ENCODE peak calls at places on chromosome 9, in eight cellular contexts. One of them, this sample, is unnamed.

GRCh38 chr9:88092699-88093359 is 45.4 kb downstream of the SPATA31C2 start:
- DNase-seq in endothelial cell of umbilical vein: no peak
- DNase-seq in GM12892: no peak
- DNase-seq in ovary: peak
- DNase-seq in right lobe of liver: peak
- DNase-seq in tibial nerve: no peak
- DNase-seq in A549: no peak
- DNase-seq in gastrocnemius medialis: no peak
- DNase-seq in this sample: no peak

GRCh38 chr9:117545846-117546245 is 131.0 kb upstream of the ASTN2 start:
- DNase-seq in endothelial cell of umbilical vein: no peak
- DNase-seq in GM12892: no peak
- DNase-seq in ovary: no peak
- DNase-seq in right lobe of liver: no peak
- DNase-seq in tibial nerve: no peak
- DNase-seq in A549: no peak
- DNase-seq in gastrocnemius medialis: no peak
- DNase-seq in this sample: no peak

GRCh38 chr9:36738318-36738975 is 165.8 kb downstream of the MELK start:
- DNase-seq in endothelial cell of umbilical vein: no peak
- DNase-seq in GM12892: no peak
- DNase-seq in ovary: no peak
- DNase-seq in right lobe of liver: no peak
- DNase-seq in tibial nerve: no peak
- DNase-seq in A549: peak
- DNase-seq in gastrocnemius medialis: no peak
- DNase-seq in this sample: peak

GRCh38 chr9:129552064-129552463 is 68.8 kb downstream of the C9orf50 start:
- DNase-seq in endothelial cell of umbilical vein: no peak
- DNase-seq in GM12892: no peak
- DNase-seq in ovary: peak
- DNase-seq in right lobe of liver: no peak
- DNase-seq in tibial nerve: no peak
- DNase-seq in A549: no peak
- DNase-seq in gastrocnemius medialis: no peak
- DNase-seq in this sample: no peak

GRCh38 chr9:88355166-88355565 is 33.1 kb upstream of the SPIN1 start:
- DNase-seq in endothelial cell of umbilical vein: no peak
- DNase-seq in GM12892: no peak
- DNase-seq in ovary: no peak
- DNase-seq in right lobe of liver: no peak
- DNase-seq in tibial nerve: no peak
- DNase-seq in A549: no peak
- DNase-seq in gastrocnemius medialis: no peak
- DNase-seq in this sample: no peak

GRCh38 chr9:76873056-76873792 is 32.7 kb downstream of the PRUNE2 start:
- DNase-seq in endothelial cell of umbilical vein: no peak
- DNase-seq in GM12892: no peak
- DNase-seq in ovary: no peak
- DNase-seq in right lobe of liver: no peak
- DNase-seq in tibial nerve: peak
- DNase-seq in A549: no peak
- DNase-seq in gastrocnemius medialis: no peak
- DNase-seq in this sample: no peak

GRCh38 chr9:15299374-15299939 is 7.6 kb downstream of the TTC39B start:
- DNase-seq in endothelial cell of umbilical vein: no peak
- DNase-seq in GM12892: no peak
- DNase-seq in ovary: no peak
- DNase-seq in right lobe of liver: no peak
- DNase-seq in tibial nerve: no peak
- DNase-seq in A549: no peak
- DNase-seq in gastrocnemius medialis: no peak
- DNase-seq in this sample: no peak

GRCh38 chr9:135563858-135564257 is 2.3 kb downstream of the PAEP start:
- DNase-seq in endothelial cell of umbilical vein: no peak
- DNase-seq in GM12892: no peak
- DNase-seq in ovary: no peak
- DNase-seq in right lobe of liver: no peak
- DNase-seq in tibial nerve: no peak
- DNase-seq in A549: no peak
- DNase-seq in gastrocnemius medialis: no peak
- DNase-seq in this sample: no peak

GRCh38 chr9:73896061-73896460 is 601.1 kb upstream of the RORB start:
- DNase-seq in endothelial cell of umbilical vein: no peak
- DNase-seq in GM12892: no peak
- DNase-seq in ovary: no peak
- DNase-seq in right lobe of liver: no peak
- DNase-seq in tibial nerve: no peak
- DNase-seq in A549: no peak
- DNase-seq in gastrocnemius medialis: no peak
- DNase-seq in this sample: no peak

GRCh38 chr9:32350682-32351081 is 33.8 kb upstream of the ACO1 start:
- DNase-seq in endothelial cell of umbilical vein: peak
- DNase-seq in GM12892: no peak
- DNase-seq in ovary: no peak
- DNase-seq in right lobe of liver: no peak
- DNase-seq in tibial nerve: no peak
- DNase-seq in A549: peak
- DNase-seq in gastrocnemius medialis: no peak
- DNase-seq in this sample: no peak

DNA sequence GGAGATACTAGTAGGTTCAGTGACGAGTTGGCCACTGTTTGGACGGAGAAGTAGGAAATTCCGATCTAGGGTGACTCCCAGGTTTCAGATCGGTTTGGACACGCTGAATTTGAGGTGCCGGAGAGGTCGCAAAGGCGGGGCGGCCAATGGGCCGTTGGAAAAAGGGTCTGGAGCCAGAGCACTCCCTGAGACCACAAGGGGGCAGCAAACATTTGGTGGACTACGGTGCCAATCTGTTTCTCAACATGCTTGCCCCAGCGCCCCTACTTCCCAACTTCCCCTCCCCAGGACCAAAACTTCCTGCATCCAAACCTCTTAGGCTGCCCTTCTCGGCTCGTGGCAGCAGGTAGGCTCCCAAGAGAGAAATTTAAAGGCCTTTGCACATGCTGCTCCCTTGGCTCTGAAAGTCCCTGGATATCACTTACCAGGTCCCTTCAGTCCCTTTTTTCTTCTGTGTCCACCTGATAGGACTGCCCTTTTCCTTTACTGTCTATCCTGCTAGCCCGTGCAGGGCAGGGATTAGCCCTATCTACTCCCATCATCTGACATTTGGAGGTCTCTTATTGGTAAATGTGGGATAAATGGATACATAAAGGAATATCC is 992 bp upstream of the RPP25L start:
- DNase-seq in endothelial cell of umbilical vein: peak
- DNase-seq in GM12892: no peak
- DNase-seq in ovary: peak
- DNase-seq in right lobe of liver: peak
- DNase-seq in tibial nerve: peak
- DNase-seq in A549: peak
- DNase-seq in gastrocnemius medialis: peak
- DNase-seq in this sample: no peak
- TF ChIP-seq POLR2A in endothelial cell of umbilical vein: no peak
- TF ChIP-seq POLR2A in GM12892: no peak
- TF ChIP-seq POLR2A in ovary: no peak
- TF ChIP-seq POLR2A in right lobe of liver: no peak
- TF ChIP-seq POLR2A in tibial nerve: no peak
- TF ChIP-seq POLR2A in A549: no peak
- TF ChIP-seq POLR2A in gastrocnemius medialis: no peak
- TF ChIP-seq POLR2A in this sample: no peak

GRCh38 chr9:71896762-71897161 is 14.2 kb downstream of the ABHD17B start:
- DNase-seq in endothelial cell of umbilical vein: no peak
- DNase-seq in GM12892: no peak
- DNase-seq in ovary: no peak
- DNase-seq in right lobe of liver: no peak
- DNase-seq in tibial nerve: no peak
- DNase-seq in A549: no peak
- DNase-seq in gastrocnemius medialis: no peak
- DNase-seq in this sample: no peak
- TF ChIP-seq POLR2A in endothelial cell of umbilical vein: no peak
- TF ChIP-seq POLR2A in GM12892: no peak
- TF ChIP-seq POLR2A in ovary: no peak
- TF ChIP-seq POLR2A in right lobe of liver: no peak
- TF ChIP-seq POLR2A in tibial nerve: no peak
- TF ChIP-seq POLR2A in A549: no peak
- TF ChIP-seq POLR2A in gastrocnemius medialis: no peak
- TF ChIP-seq POLR2A in this sample: no peak

DNA sequence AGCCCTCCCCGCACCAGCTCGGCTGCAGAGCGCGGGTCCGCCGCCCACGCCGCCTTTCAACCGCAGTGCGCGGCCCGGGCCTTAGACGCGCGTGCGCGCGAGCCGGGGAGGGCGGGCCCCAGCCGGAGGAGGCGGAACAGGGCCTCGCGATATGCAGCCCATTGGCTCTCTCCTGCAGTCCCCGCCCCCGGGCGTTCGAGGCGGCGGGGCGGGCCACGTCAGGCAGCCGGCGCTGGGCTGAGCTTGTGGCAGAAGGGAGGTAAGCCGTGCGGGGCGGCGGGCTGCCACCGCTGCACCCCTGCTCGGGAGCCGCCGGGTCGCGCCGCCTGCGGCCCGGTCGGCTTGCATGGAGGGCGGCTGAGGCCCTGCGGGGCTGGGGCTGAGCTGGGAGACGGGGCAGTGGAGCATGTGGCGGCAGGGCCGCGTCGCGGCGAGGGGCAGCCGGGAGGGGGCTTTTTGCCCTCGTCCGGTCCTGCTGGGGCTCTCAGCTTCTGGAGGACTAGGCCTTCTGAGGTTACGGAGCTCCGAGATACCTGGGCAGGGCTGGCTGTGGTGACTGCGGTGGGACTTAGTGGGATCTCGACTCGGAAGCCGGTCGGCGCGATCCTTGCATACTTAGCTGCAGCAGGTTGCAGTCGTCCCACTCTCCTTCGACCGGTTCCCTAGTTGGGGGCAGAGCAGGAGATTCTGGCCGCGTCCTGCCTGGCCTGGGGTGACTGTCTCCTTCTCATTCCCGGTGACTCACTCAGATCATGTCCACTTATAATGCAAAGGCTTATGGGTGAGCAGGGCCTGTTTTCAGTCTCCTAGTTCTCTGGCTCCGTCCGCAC is at the start of gene FOCAD:
- DNase-seq in endothelial cell of umbilical vein: peak
- DNase-seq in GM12892: peak
- DNase-seq in ovary: peak
- DNase-seq in right lobe of liver: peak
- DNase-seq in tibial nerve: peak
- DNase-seq in A549: peak
- DNase-seq in gastrocnemius medialis: peak
- DNase-seq in this sample: peak
- TF ChIP-seq POLR2A in endothelial cell of umbilical vein: peak
- TF ChIP-seq POLR2A in GM12892: peak
- TF ChIP-seq POLR2A in ovary: peak
- TF ChIP-seq POLR2A in right lobe of liver: peak
- TF ChIP-seq POLR2A in tibial nerve: peak
- TF ChIP-seq POLR2A in A549: peak
- TF ChIP-seq POLR2A in gastrocnemius medialis: peak
- TF ChIP-seq POLR2A in this sample: peak

DNA sequence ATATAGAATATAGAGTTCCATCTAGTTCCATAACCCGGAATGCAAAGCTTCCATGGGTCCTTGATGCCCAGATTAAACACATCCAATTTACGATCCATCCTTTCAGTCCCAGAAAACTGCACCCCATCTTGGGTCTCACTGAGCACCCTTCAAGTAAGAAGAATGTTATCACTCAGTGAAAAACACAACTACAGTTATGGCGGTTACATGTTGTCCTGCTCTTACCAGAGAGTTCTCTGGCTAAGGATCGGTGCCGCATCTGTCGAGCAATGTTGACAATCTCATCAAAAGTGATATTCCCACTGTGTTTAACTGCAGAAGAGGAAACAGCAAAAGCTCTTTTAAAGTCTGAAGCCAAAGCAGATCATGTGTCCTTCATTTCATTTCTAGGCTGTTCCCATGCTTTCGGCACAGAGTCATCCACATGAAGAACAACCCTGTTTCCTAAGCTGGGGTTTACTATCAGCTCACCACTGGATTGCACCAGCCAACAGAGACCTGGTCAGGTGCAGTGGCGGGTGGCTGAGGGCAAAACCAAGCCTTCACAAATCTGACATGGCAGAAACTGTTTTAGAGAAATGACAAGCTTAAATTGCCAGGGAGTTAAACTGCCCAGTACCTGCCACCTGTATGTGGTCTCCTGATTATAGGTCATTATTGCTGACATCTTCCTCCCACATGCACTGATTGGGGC is 2.9 kb downstream of the RPL12 start:
- DNase-seq in endothelial cell of umbilical vein: no peak
- DNase-seq in GM12892: no peak
- DNase-seq in ovary: no peak
- DNase-seq in right lobe of liver: no peak
- DNase-seq in tibial nerve: no peak
- DNase-seq in A549: no peak
- DNase-seq in gastrocnemius medialis: no peak
- DNase-seq in this sample: no peak
- TF ChIP-seq POLR2A in endothelial cell of umbilical vein: peak
- TF ChIP-seq POLR2A in GM12892: peak
- TF ChIP-seq POLR2A in ovary: no peak
- TF ChIP-seq POLR2A in right lobe of liver: no peak
- TF ChIP-seq POLR2A in tibial nerve: no peak
- TF ChIP-seq POLR2A in A549: no peak
- TF ChIP-seq POLR2A in gastrocnemius medialis: no peak
- TF ChIP-seq POLR2A in this sample: no peak

GRCh38 chr9:137351781-137352501 is 49.9 kb upstream of the NRARP start:
- DNase-seq in endothelial cell of umbilical vein: no peak
- DNase-seq in GM12892: no peak
- DNase-seq in ovary: no peak
- DNase-seq in right lobe of liver: no peak
- DNase-seq in tibial nerve: no peak
- DNase-seq in A549: no peak
- DNase-seq in gastrocnemius medialis: no peak
- DNase-seq in this sample: no peak
- TF ChIP-seq POLR2A in endothelial cell of umbilical vein: no peak
- TF ChIP-seq POLR2A in GM12892: no peak
- TF ChIP-seq POLR2A in ovary: no peak
- TF ChIP-seq POLR2A in right lobe of liver: no peak
- TF ChIP-seq POLR2A in tibial nerve: no peak
- TF ChIP-seq POLR2A in A549: no peak
- TF ChIP-seq POLR2A in gastrocnemius medialis: no peak
- TF ChIP-seq POLR2A in this sample: no peak

DNA sequence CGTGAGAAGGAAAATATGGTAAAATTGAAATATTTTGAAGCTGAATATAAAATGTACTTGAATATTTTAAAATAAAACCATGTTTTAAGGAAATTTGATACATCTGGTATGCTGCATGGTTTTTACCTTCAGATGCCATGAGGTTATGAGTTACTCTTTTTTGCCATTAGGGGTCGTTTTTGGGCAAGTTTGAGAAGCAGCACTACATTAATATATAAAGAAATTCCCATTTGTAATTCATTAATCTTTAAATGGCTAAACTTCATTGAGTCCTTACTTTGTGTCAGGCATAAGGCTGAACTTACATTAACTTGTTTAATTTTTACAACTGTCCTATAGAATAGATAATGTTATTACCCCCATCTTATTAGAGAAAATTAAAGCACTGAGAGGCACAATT is 152.3 kb downstream of the KDM4C start:
- DNase-seq in endothelial cell of umbilical vein: peak
- DNase-seq in GM12892: no peak
- DNase-seq in ovary: no peak
- DNase-seq in right lobe of liver: no peak
- DNase-seq in tibial nerve: no peak
- DNase-seq in A549: peak
- DNase-seq in gastrocnemius medialis: no peak
- DNase-seq in this sample: no peak
- TF ChIP-seq POLR2A in endothelial cell of umbilical vein: no peak
- TF ChIP-seq POLR2A in GM12892: no peak
- TF ChIP-seq POLR2A in ovary: no peak
- TF ChIP-seq POLR2A in right lobe of liver: no peak
- TF ChIP-seq POLR2A in tibial nerve: no peak
- TF ChIP-seq POLR2A in A549: no peak
- TF ChIP-seq POLR2A in gastrocnemius medialis: no peak
- TF ChIP-seq POLR2A in this sample: no peak

GRCh38 chr9:114382951-114383865 is 4.6 kb downstream of the AKNA start:
- DNase-seq in endothelial cell of umbilical vein: no peak
- DNase-seq in GM12892: no peak
- DNase-seq in ovary: peak
- DNase-seq in right lobe of liver: peak
- DNase-seq in tibial nerve: no peak
- DNase-seq in A549: no peak
- DNase-seq in gastrocnemius medialis: peak
- DNase-seq in this sample: no peak
- TF ChIP-seq POLR2A in endothelial cell of umbilical vein: no peak
- TF ChIP-seq POLR2A in GM12892: peak
- TF ChIP-seq POLR2A in ovary: no peak
- TF ChIP-seq POLR2A in right lobe of liver: no peak
- TF ChIP-seq POLR2A in tibial nerve: no peak
- TF ChIP-seq POLR2A in A549: no peak
- TF ChIP-seq POLR2A in gastrocnemius medialis: no peak
- TF ChIP-seq POLR2A in this sample: no peak